ENCODE peak calls at places on chromosomes 16 and 17, in four cellular contexts. Y is T-helper 9 cell, O is RPMI7951, L is esophagus squamous epithelium. G is an unnamed sample.
A peak's percentile ranks its signal among the peaks of the same experiment; 100 is the strongest.

GRCh38 chr16:67237396-67238277 is 9.6 kb downstream of the FHOD1 start:
- DNase-seq in Y (no peak), O (no peak), L (no peak), G (no peak)

GRCh38 chr17:38870259-38871165 is 654 bp downstream of the LASP1 start:
- DNase-seq in Y (peak; percentile 58), O (peak; percentile 65), L (no peak), G (peak; percentile 86)

GRCh38 chr16:52318259-52319008 is 228.5 kb downstream of the TOX3 start:
- DNase-seq in Y (no peak), O (no peak), L (no peak), G (no peak)

GRCh38 chr16:85306071-85306792 is 194.0 kb upstream of the CIBAR2 start:
- DNase-seq in Y (peak; percentile 45), O (no peak), L (peak; percentile 31), G (peak; percentile 86)

GRCh38 chr17:27560668-27561067 is 70.3 kb upstream of the LGALS9 start:
- DNase-seq in Y (no peak), O (no peak), L (no peak), G (no peak)

GRCh38 chr16:14492614-14493013 is 137.4 kb downstream of the PARN start:
- DNase-seq in Y (no peak), O (no peak), L (no peak), G (no peak)

GRCh38 chr17:19713901-19714361 is 2.5 kb downstream of the SLC47A2 start:
- DNase-seq in Y (no peak), O (no peak), L (no peak), G (no peak)

GRCh38 chr17:17198281-17198680 is 7.9 kb downstream of the PLD6 start:
- DNase-seq in Y (no peak), O (no peak), L (no peak), G (no peak)

GRCh38 chr17:44376124-44376523 is 12.5 kb upstream of the FAM171A2 start:
- DNase-seq in Y (no peak), O (no peak), L (no peak), G (no peak)

GRCh38 chr17:42842286-42842685 is 2.1 kb upstream of the AOC2 start:
- DNase-seq in Y (no peak), O (no peak), L (no peak), G (no peak)

GRCh38 chr17:63496663-63497400 is 20.0 kb downstream of the ACE start:
- DNase-seq in Y (no peak), O (no peak), L (no peak), G (no peak)

GRCh38 chr16:75080205-75081029 is 36.2 kb downstream of the LDHD start:
- DNase-seq in Y (no peak), O (peak; percentile 17), L (no peak), G (no peak)

GRCh38 chr16:86598607-86599318 is 20.4 kb downstream of the FOXL1 start:
- DNase-seq in Y (no peak), O (peak; percentile 74), L (no peak), G (no peak)

G was measured in cardiac septum.